ENCODE peak calls at places on chromosome 18, in five cellular contexts. One of them, this sample, is unnamed. For H3K27me3, the result is how much of the 10 kb centered on the place peaks cover.

GRCh38 chr18:48997985-48998831 is 47.4 kb upstream of the SMAD7 start:
- DNase-seq in mesenchymal stem cell: peak
- DNase-seq in H9: peak
- DNase-seq in H1: no peak
- DNase-seq in neuronal stem cell: no peak
- DNase-seq in this sample: peak

GRCh38 chr18:13095466-13095865 is 104.3 kb downstream of the CEP192 start:
- DNase-seq in mesenchymal stem cell: no peak
- DNase-seq in H9: no peak
- DNase-seq in neuronal stem cell: no peak
- DNase-seq in H1: no peak
- DNase-seq in this sample: no peak

GRCh38 chr18:27887711-27888495 is 289.0 kb downstream of the CDH2 start:
- DNase-seq in H9: no peak
- DNase-seq in H1: no peak
- DNase-seq in neuronal stem cell: no peak
- DNase-seq in mesenchymal stem cell: peak
- DNase-seq in this sample: no peak

GRCh38 chr18:8661754-8662573 is 43.4 kb upstream of the MTCL1 start:
- DNase-seq in mesenchymal stem cell: peak
- DNase-seq in H9: peak
- DNase-seq in H1: peak
- DNase-seq in neuronal stem cell: peak
- DNase-seq in this sample: no peak

GRCh38 chr18:62632788-62633455 is 82.4 kb upstream of the PHLPP1 start:
- DNase-seq in neuronal stem cell: no peak
- DNase-seq in H1: no peak
- DNase-seq in H9: no peak
- DNase-seq in mesenchymal stem cell: no peak
- DNase-seq in this sample: peak

GRCh38 chr18:77866309-77866708 is 616.7 kb downstream of the GALR1 start:
- DNase-seq in H1: no peak
- DNase-seq in neuronal stem cell: no peak
- DNase-seq in mesenchymal stem cell: no peak
- DNase-seq in H9: no peak
- DNase-seq in this sample: no peak

GRCh38 chr18:33424266-33424946 is 16.1 kb downstream of the CCDC178 start:
- DNase-seq in mesenchymal stem cell: no peak
- DNase-seq in neuronal stem cell: no peak
- DNase-seq in H9: no peak
- DNase-seq in H1: no peak
- DNase-seq in this sample: no peak

GRCh38 chr18:24528857-24529256 is 68.4 kb downstream of the HRH4 start:
- DNase-seq in H1: no peak
- DNase-seq in mesenchymal stem cell: no peak
- DNase-seq in H9: no peak
- DNase-seq in neuronal stem cell: no peak
- DNase-seq in this sample: no peak

GRCh38 chr18:41324020-41324791 is 630.8 kb upstream of the PIK3C3 start:
- DNase-seq in neuronal stem cell: no peak
- DNase-seq in mesenchymal stem cell: peak
- DNase-seq in H9: no peak
- DNase-seq in H1: no peak
- DNase-seq in this sample: peak

GRCh38 chr18:55783921-55784320 is 195.9 kb upstream of the TCF4 start:
- DNase-seq in mesenchymal stem cell: no peak
- DNase-seq in H9: no peak
- DNase-seq in H1: no peak
- DNase-seq in neuronal stem cell: no peak
- DNase-seq in this sample: no peak

GRCh38 chr18:48020337-48021250 is 90.1 kb upstream of the SMAD2 start:
- DNase-seq in H1: no peak
- DNase-seq in mesenchymal stem cell: no peak
- DNase-seq in neuronal stem cell: no peak
- DNase-seq in H9: peak
- DNase-seq in this sample: no peak

GRCh38 chr18:40375811-40376210 is 1579.2 kb upstream of the PIK3C3 start:
- DNase-seq in neuronal stem cell: no peak
- DNase-seq in H1: no peak
- DNase-seq in H9: no peak
- DNase-seq in mesenchymal stem cell: peak
- DNase-seq in this sample: no peak

GRCh38 chr18:11909597-11910026 is 1.5 kb upstream of the MPPE1 start:
- DNase-seq in H1: no peak
- DNase-seq in neuronal stem cell: no peak
- DNase-seq in H9: no peak
- DNase-seq in mesenchymal stem cell: peak
- DNase-seq in this sample: peak

GRCh38 chr18:55088561-55088960 is 129.3 kb upstream of the CCDC68 start:
- DNase-seq in mesenchymal stem cell: no peak
- DNase-seq in H9: no peak
- DNase-seq in H1: no peak
- DNase-seq in neuronal stem cell: no peak
- DNase-seq in this sample: no peak

GRCh38 chr18:31273812-31274527 is 44.0 kb upstream of the DSG1 start:
- DNase-seq in H1: no peak
- DNase-seq in H9: no peak
- DNase-seq in mesenchymal stem cell: no peak
- DNase-seq in neuronal stem cell: no peak
- DNase-seq in this sample: peak

GRCh38 chr18:6452194-6452593 is 37.5 kb upstream of the L3MBTL4 start:
- DNase-seq in mesenchymal stem cell: no peak
- DNase-seq in H9: no peak
- DNase-seq in H1: no peak
- DNase-seq in neuronal stem cell: no peak
- DNase-seq in this sample: no peak

GRCh38 chr18:23593720-23594119 is 7.4 kb upstream of the NPC1 start:
- DNase-seq in H9: no peak
- DNase-seq in H1: no peak
- DNase-seq in neuronal stem cell: no peak
- DNase-seq in mesenchymal stem cell: peak
- DNase-seq in this sample: peak

GRCh38 chr18:6598657-6599056 is 130.9 kb upstream of the ARHGAP28 start:
- DNase-seq in neuronal stem cell: no peak
- DNase-seq in H9: peak
- DNase-seq in mesenchymal stem cell: no peak
- DNase-seq in H1: no peak
- DNase-seq in this sample: no peak

GRCh38 chr18:48592540-48592939 is 53.7 kb downstream of the CTIF start:
- DNase-seq in mesenchymal stem cell: no peak
- DNase-seq in H9: no peak
- DNase-seq in H1: no peak
- DNase-seq in neuronal stem cell: no peak
- DNase-seq in this sample: no peak

GRCh38 chr18:63774511-63774910 is 707 bp upstream of the SERPINB7 start:
- DNase-seq in H1: no peak
- DNase-seq in mesenchymal stem cell: no peak
- DNase-seq in neuronal stem cell: no peak
- DNase-seq in H9: no peak
- DNase-seq in this sample: no peak

GRCh38 chr18:68796936-68797690 is 767 bp upstream of the CCDC102B start:
- DNase-seq in mesenchymal stem cell: peak
- DNase-seq in neuronal stem cell: no peak
- DNase-seq in H1: no peak
- DNase-seq in H9: no peak
- DNase-seq in this sample: no peak

GRCh38 chr18:77067315-77068061 is 65.1 kb downstream of the MBP start:
- DNase-seq in neuronal stem cell: no peak
- DNase-seq in mesenchymal stem cell: peak
- DNase-seq in H1: no peak
- DNase-seq in H9: no peak
- DNase-seq in this sample: peak

GRCh38 chr18:68564961-68565360 is 149.9 kb downstream of the TMX3 start:
- DNase-seq in H1: no peak
- DNase-seq in neuronal stem cell: no peak
- DNase-seq in H9: no peak
- DNase-seq in mesenchymal stem cell: no peak
- DNase-seq in this sample: no peak

GRCh38 chr18:34322365-34323289 is 97.9 kb upstream of the NOL4 start:
- DNase-seq in H1: peak
- DNase-seq in neuronal stem cell: peak
- DNase-seq in H9: peak
- DNase-seq in mesenchymal stem cell: peak
- DNase-seq in this sample: peak

GRCh38 chr18:6482198-6482977 is 67.7 kb upstream of the L3MBTL4 start:
- DNase-seq in H1: peak
- DNase-seq in neuronal stem cell: peak
- DNase-seq in H9: peak
- DNase-seq in mesenchymal stem cell: peak
- DNase-seq in this sample: peak

GRCh38 chr18:13831864-13832508 is 8.0 kb downstream of the MC5R start:
- DNase-seq in H9: peak
- DNase-seq in H1: no peak
- DNase-seq in mesenchymal stem cell: no peak
- DNase-seq in neuronal stem cell: peak
- DNase-seq in this sample: peak

GRCh38 chr18:23453657-23454011 is 547 bp downstream of the RIOK3 start:
- DNase-seq in mesenchymal stem cell: peak
- DNase-seq in H1: no peak
- DNase-seq in neuronal stem cell: no peak
- DNase-seq in H9: no peak
- DNase-seq in this sample: peak

GRCh38 chr18:35041752-35042379 is 653 bp downstream of the MAPRE2 start:
- DNase-seq in H9: no peak
- DNase-seq in mesenchymal stem cell: no peak
- DNase-seq in neuronal stem cell: no peak
- DNase-seq in H1: no peak
- DNase-seq in this sample: peak

GRCh38 chr18:74745658-74746403 is 148.2 kb downstream of the ZNF407 start:
- DNase-seq in H1: no peak
- DNase-seq in mesenchymal stem cell: peak
- DNase-seq in H9: no peak
- DNase-seq in neuronal stem cell: no peak
- DNase-seq in this sample: peak

GRCh38 chr18:74063023-74063422 is 84.6 kb downstream of the FBXO15 start:
- DNase-seq in mesenchymal stem cell: no peak
- DNase-seq in H9: no peak
- DNase-seq in H1: no peak
- DNase-seq in neuronal stem cell: no peak
- DNase-seq in this sample: no peak

GRCh38 chr18:7668392-7668791 is 101.3 kb downstream of the PTPRM start:
- DNase-seq in H9: no peak
- DNase-seq in neuronal stem cell: no peak
- DNase-seq in mesenchymal stem cell: no peak
- DNase-seq in H1: no peak
- DNase-seq in this sample: peak

GRCh38 chr18:10090668-10091067 is 176.9 kb downstream of the VAPA start:
- DNase-seq in mesenchymal stem cell: no peak
- DNase-seq in neuronal stem cell: no peak
- DNase-seq in H1: no peak
- DNase-seq in H9: no peak
- DNase-seq in this sample: no peak

GRCh38 chr18:10094154-10094553 is 180.3 kb downstream of the VAPA start:
- DNase-seq in mesenchymal stem cell: peak
- DNase-seq in H9: no peak
- DNase-seq in neuronal stem cell: no peak
- DNase-seq in H1: no peak
- DNase-seq in this sample: no peak

GRCh38 chr18:10099539-10100140 is 185.8 kb downstream of the VAPA start:
- DNase-seq in neuronal stem cell: no peak
- DNase-seq in H1: no peak
- DNase-seq in H9: no peak
- DNase-seq in mesenchymal stem cell: peak
- DNase-seq in this sample: peak

GRCh38 chr18:10094608-10095137 is 180.9 kb downstream of the VAPA start:
- DNase-seq in H1: no peak
- DNase-seq in H9: no peak
- DNase-seq in mesenchymal stem cell: no peak
- DNase-seq in neuronal stem cell: no peak
- DNase-seq in this sample: peak

DNA sequence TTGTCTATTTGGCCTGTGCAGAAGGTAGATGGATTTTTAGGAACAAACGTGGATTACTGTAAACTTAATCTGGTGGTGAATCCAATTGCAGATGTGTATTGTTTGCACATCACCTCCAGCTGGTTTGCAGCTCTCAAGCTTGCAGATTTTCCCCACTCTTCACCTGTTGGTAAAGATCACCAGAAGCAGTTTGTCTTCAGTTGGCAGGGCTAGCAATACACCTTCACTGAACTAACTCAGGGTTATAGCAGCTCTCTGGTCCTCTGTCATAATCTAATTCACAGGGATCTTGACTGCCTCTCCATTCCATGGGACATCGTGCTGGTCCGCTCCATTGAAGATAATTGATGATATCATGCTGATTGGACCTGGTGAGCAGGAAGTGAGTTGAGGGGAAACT is 181.5 kb downstream of the VAPA start:
- DNase-seq in H1: no peak
- DNase-seq in mesenchymal stem cell: no peak
- DNase-seq in neuronal stem cell: no peak
- DNase-seq in H9: no peak
- DNase-seq in this sample: no peak
- H3K4ac ChIP-seq in H1: no peak
- H3K4ac ChIP-seq in mesenchymal stem cell: no peak
- H3K4ac ChIP-seq in neuronal stem cell: no peak
- H3K4ac ChIP-seq in H9: no peak
- H3K4ac ChIP-seq in this sample: no peak

GRCh38 chr18:58172031-58172430 is 128.0 kb downstream of the NEDD4L start:
- DNase-seq in H1: no peak
- DNase-seq in neuronal stem cell: no peak
- DNase-seq in mesenchymal stem cell: no peak
- DNase-seq in H9: peak
- DNase-seq in this sample: no peak
- H3K27me3 ChIP-seq in H1: under half
- H3K27me3 ChIP-seq in neuronal stem cell: under half
- H3K27me3 ChIP-seq in mesenchymal stem cell: under half
- H3K27me3 ChIP-seq in H9: under half
- H3K27me3 ChIP-seq in this sample: under half

GRCh38 chr18:3345885-3346284 is 84.0 kb downstream of the MYL12B start:
- DNase-seq in H1: no peak
- DNase-seq in mesenchymal stem cell: no peak
- DNase-seq in neuronal stem cell: no peak
- DNase-seq in H9: no peak
- DNase-seq in this sample: no peak

GRCh38 chr18:3345452-3345851 is 83.5 kb downstream of the MYL12B start:
- DNase-seq in neuronal stem cell: no peak
- DNase-seq in mesenchymal stem cell: no peak
- DNase-seq in H1: no peak
- DNase-seq in H9: no peak
- DNase-seq in this sample: no peak

GRCh38 chr18:3347286-3347803 is 85.4 kb downstream of the MYL12B start:
- DNase-seq in mesenchymal stem cell: no peak
- DNase-seq in H9: no peak
- DNase-seq in H1: no peak
- DNase-seq in neuronal stem cell: peak
- DNase-seq in this sample: no peak

GRCh38 chr18:3350021-3350420 is 88.1 kb downstream of the MYL12B start:
- DNase-seq in mesenchymal stem cell: no peak
- DNase-seq in H1: no peak
- DNase-seq in neuronal stem cell: no peak
- DNase-seq in H9: no peak
- DNase-seq in this sample: peak

GRCh38 chr18:3346487-3346886 is 84.6 kb downstream of the MYL12B start:
- DNase-seq in H1: no peak
- DNase-seq in H9: no peak
- DNase-seq in neuronal stem cell: no peak
- DNase-seq in mesenchymal stem cell: no peak
- DNase-seq in this sample: no peak
- H2BK12ac ChIP-seq in H1: no peak
- H2BK12ac ChIP-seq in H9: no peak
- H2BK12ac ChIP-seq in neuronal stem cell: no peak
- H2BK12ac ChIP-seq in mesenchymal stem cell: no peak
- H2BK12ac ChIP-seq in this sample: no peak

GRCh38 chr18:51382081-51382480 is 184.6 kb upstream of the MEX3C start:
- DNase-seq in neuronal stem cell: no peak
- DNase-seq in H1: no peak
- DNase-seq in mesenchymal stem cell: no peak
- DNase-seq in H9: no peak
- DNase-seq in this sample: no peak
- H3K4ac ChIP-seq in neuronal stem cell: no peak
- H3K4ac ChIP-seq in H1: no peak
- H3K4ac ChIP-seq in mesenchymal stem cell: no peak
- H3K4ac ChIP-seq in H9: no peak
- H3K4ac ChIP-seq in this sample: no peak